ENCODE peak calls at places on chromosomes 12 and 14, in nine cellular contexts. One of them, this sample, is unnamed.

GRCh38 chr14:66038214-66038977 is 447.8 kb upstream of the CCDC196 start:
- DNase-seq in ovary: no peak
- DNase-seq in H1: no peak
- DNase-seq in stomach: no peak
- DNase-seq in A549: no peak
- DNase-seq in transverse colon: peak; percentile 11
- DNase-seq in tibial nerve: peak; percentile 44
- DNase-seq in SK-N-SH: no peak
- DNase-seq in HepG2: peak; percentile 3
- DNase-seq in this sample: no peak

GRCh38 chr12:33156042-33156441 is 259.5 kb upstream of the PKP2 start:
- DNase-seq in H1: no peak
- DNase-seq in tibial nerve: no peak
- DNase-seq in SK-N-SH: no peak
- DNase-seq in stomach: no peak
- DNase-seq in ovary: no peak
- DNase-seq in HepG2: no peak
- DNase-seq in A549: no peak
- DNase-seq in transverse colon: no peak
- DNase-seq in this sample: no peak

GRCh38 chr14:56244138-56244789 is 126.1 kb downstream of the PELI2 start:
- DNase-seq in H1: no peak
- DNase-seq in ovary: no peak
- DNase-seq in SK-N-SH: no peak
- DNase-seq in HepG2: no peak
- DNase-seq in transverse colon: no peak
- DNase-seq in tibial nerve: no peak
- DNase-seq in A549: no peak
- DNase-seq in stomach: no peak
- DNase-seq in this sample: no peak

GRCh38 chr14:66596241-66596985 is 88.5 kb downstream of the GPHN start:
- DNase-seq in H1: no peak
- DNase-seq in ovary: no peak
- DNase-seq in transverse colon: no peak
- DNase-seq in A549: no peak
- DNase-seq in stomach: no peak
- DNase-seq in SK-N-SH: no peak
- DNase-seq in HepG2: no peak
- DNase-seq in tibial nerve: no peak
- DNase-seq in this sample: no peak

GRCh38 chr12:49244161-49244560 is 20.7 kb upstream of the TUBA1C start:
- DNase-seq in transverse colon: no peak
- DNase-seq in stomach: no peak
- DNase-seq in H1: no peak
- DNase-seq in A549: no peak
- DNase-seq in tibial nerve: no peak
- DNase-seq in SK-N-SH: no peak
- DNase-seq in ovary: no peak
- DNase-seq in HepG2: no peak
- DNase-seq in this sample: no peak

GRCh38 chr14:51328089-51328941 is 88.3 kb downstream of the TMX1 start:
- DNase-seq in H1: no peak
- DNase-seq in stomach: no peak
- DNase-seq in A549: no peak
- DNase-seq in ovary: no peak
- DNase-seq in HepG2: no peak
- DNase-seq in SK-N-SH: no peak
- DNase-seq in tibial nerve: no peak
- DNase-seq in transverse colon: no peak
- DNase-seq in this sample: no peak

GRCh38 chr12:52521175-52521574 is 981 bp upstream of the KRT5 start:
- DNase-seq in transverse colon: no peak
- DNase-seq in SK-N-SH: no peak
- DNase-seq in tibial nerve: no peak
- DNase-seq in H1: peak; percentile 45
- DNase-seq in HepG2: no peak
- DNase-seq in stomach: peak; percentile 38
- DNase-seq in ovary: no peak
- DNase-seq in A549: no peak
- DNase-seq in this sample: peak; percentile 60

GRCh38 chr12:1806301-1807106 is 13.9 kb upstream of the LRTM2 start:
- DNase-seq in transverse colon: no peak
- DNase-seq in HepG2: no peak
- DNase-seq in ovary: no peak
- DNase-seq in SK-N-SH: no peak
- DNase-seq in stomach: peak; percentile 46
- DNase-seq in H1: no peak
- DNase-seq in A549: no peak
- DNase-seq in tibial nerve: no peak
- DNase-seq in this sample: no peak

GRCh38 chr14:100726812-100727564 is at the start of gene DLK1:
- DNase-seq in stomach: no peak
- DNase-seq in ovary: no peak
- DNase-seq in transverse colon: no peak
- DNase-seq in H1: no peak
- DNase-seq in HepG2: no peak
- DNase-seq in SK-N-SH: peak; percentile 91
- DNase-seq in tibial nerve: no peak
- DNase-seq in A549: no peak
- DNase-seq in this sample: no peak

GRCh38 chr12:3184485-3184884 is 107.3 kb downstream of the TSPAN9 start:
- DNase-seq in H1: no peak
- DNase-seq in SK-N-SH: no peak
- DNase-seq in stomach: no peak
- DNase-seq in ovary: no peak
- DNase-seq in A549: no peak
- DNase-seq in tibial nerve: no peak
- DNase-seq in transverse colon: no peak
- DNase-seq in HepG2: no peak
- DNase-seq in this sample: no peak

GRCh38 chr12:85955127-85955526 is 81.0 kb downstream of the NTS start:
- DNase-seq in HepG2: no peak
- DNase-seq in ovary: no peak
- DNase-seq in transverse colon: no peak
- DNase-seq in H1: no peak
- DNase-seq in tibial nerve: no peak
- DNase-seq in stomach: no peak
- DNase-seq in SK-N-SH: peak; percentile 4
- DNase-seq in A549: no peak
- DNase-seq in this sample: no peak

GRCh38 chr12:89163918-89164317 is 188.4 kb downstream of the DUSP6 start:
- DNase-seq in stomach: no peak
- DNase-seq in ovary: no peak
- DNase-seq in A549: no peak
- DNase-seq in H1: no peak
- DNase-seq in transverse colon: no peak
- DNase-seq in HepG2: no peak
- DNase-seq in tibial nerve: no peak
- DNase-seq in SK-N-SH: no peak
- DNase-seq in this sample: no peak

GRCh38 chr14:62189698-62190097 is 427.5 kb downstream of the SNAPC1 start:
- DNase-seq in A549: no peak
- DNase-seq in H1: no peak
- DNase-seq in stomach: no peak
- DNase-seq in SK-N-SH: no peak
- DNase-seq in transverse colon: no peak
- DNase-seq in tibial nerve: no peak
- DNase-seq in HepG2: no peak
- DNase-seq in ovary: no peak
- DNase-seq in this sample: no peak

GRCh38 chr12:48643011-48643410 is 39.0 kb downstream of the KANSL2 start:
- DNase-seq in ovary: no peak
- DNase-seq in HepG2: no peak
- DNase-seq in SK-N-SH: no peak
- DNase-seq in A549: no peak
- DNase-seq in H1: no peak
- DNase-seq in transverse colon: no peak
- DNase-seq in stomach: no peak
- DNase-seq in tibial nerve: no peak
- DNase-seq in this sample: no peak

GRCh38 chr12:30519535-30519934 is 176.1 kb downstream of the IPO8 start:
- DNase-seq in SK-N-SH: no peak
- DNase-seq in tibial nerve: no peak
- DNase-seq in ovary: peak; percentile 43
- DNase-seq in transverse colon: no peak
- DNase-seq in A549: no peak
- DNase-seq in stomach: peak; percentile 61
- DNase-seq in H1: no peak
- DNase-seq in HepG2: no peak
- DNase-seq in this sample: no peak

GRCh38 chr14:60647081-60647836 is 2.0 kb downstream of the SIX1 start:
- DNase-seq in SK-N-SH: no peak
- DNase-seq in H1: peak; percentile 74
- DNase-seq in tibial nerve: no peak
- DNase-seq in stomach: no peak
- DNase-seq in HepG2: peak; percentile 32
- DNase-seq in transverse colon: no peak
- DNase-seq in ovary: no peak
- DNase-seq in A549: no peak
- DNase-seq in this sample: no peak

DNA sequence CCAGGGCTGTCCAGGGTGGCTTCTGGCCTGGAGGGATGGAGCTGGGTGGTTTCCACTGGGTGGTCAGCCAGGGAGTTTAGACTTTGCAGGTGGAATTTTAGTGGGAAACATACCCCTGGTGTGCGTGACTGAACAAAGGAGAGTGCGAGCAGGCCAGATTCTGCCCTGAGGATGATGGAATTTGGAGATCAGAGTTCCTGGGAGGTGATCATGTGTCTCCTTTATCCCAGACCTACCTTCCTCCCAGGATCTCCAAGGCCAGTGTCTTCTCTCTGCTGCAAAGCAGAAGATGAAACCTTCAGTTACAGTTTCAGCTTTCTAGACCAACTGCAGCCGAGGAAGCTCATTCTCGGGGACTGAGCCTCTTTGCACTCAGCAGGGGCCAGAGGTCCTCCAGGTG is 33.2 kb downstream of the RPH3A start:
- DNase-seq in SK-N-SH: no peak
- DNase-seq in H1: no peak
- DNase-seq in HepG2: no peak
- DNase-seq in stomach: no peak
- DNase-seq in A549: no peak
- DNase-seq in tibial nerve: no peak
- DNase-seq in ovary: no peak
- DNase-seq in transverse colon: no peak
- DNase-seq in this sample: no peak
- TF ChIP-seq EP300 in SK-N-SH: no peak
- TF ChIP-seq EP300 in H1: no peak
- TF ChIP-seq EP300 in HepG2: no peak
- TF ChIP-seq EP300 in stomach: no peak
- TF ChIP-seq EP300 in A549: no peak
- TF ChIP-seq EP300 in tibial nerve: no peak
- TF ChIP-seq EP300 in ovary: no peak
- TF ChIP-seq EP300 in transverse colon: no peak
- TF ChIP-seq EP300 in this sample: no peak

DNA sequence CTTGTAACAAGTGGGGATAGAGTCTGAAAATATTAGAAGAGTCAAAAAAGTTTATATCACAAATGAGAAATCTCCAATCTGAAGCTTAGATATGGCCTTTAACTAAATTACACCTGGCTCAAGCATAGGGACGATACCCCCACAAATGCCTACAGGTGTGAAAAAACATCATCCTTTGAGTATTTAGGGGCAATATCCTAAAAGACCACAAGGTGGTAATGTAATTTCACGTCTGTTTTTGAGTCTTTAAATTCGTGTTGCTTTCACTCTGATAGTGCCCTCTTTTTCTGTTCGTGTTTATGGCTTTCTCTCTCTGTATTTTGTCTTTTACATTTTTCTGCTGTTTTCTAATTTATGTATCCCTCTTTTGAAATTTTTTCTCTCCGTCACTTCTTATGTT is 84.3 kb downstream of the ETNK1 start:
- DNase-seq in H1: no peak
- DNase-seq in SK-N-SH: peak; percentile 52
- DNase-seq in transverse colon: no peak
- DNase-seq in tibial nerve: no peak
- DNase-seq in ovary: no peak
- DNase-seq in HepG2: peak; percentile 33
- DNase-seq in A549: peak; percentile 44
- DNase-seq in stomach: no peak
- DNase-seq in this sample: no peak
- TF ChIP-seq EP300 in H1: no peak
- TF ChIP-seq EP300 in SK-N-SH: no peak
- TF ChIP-seq EP300 in transverse colon: no peak
- TF ChIP-seq EP300 in tibial nerve: no peak
- TF ChIP-seq EP300 in ovary: no peak
- TF ChIP-seq EP300 in HepG2: no peak
- TF ChIP-seq EP300 in A549: no peak
- TF ChIP-seq EP300 in stomach: no peak
- TF ChIP-seq EP300 in this sample: no peak

GRCh38 chr12:13256705-13257045 is 60.1 kb downstream of the EMP1 start:
- DNase-seq in A549: no peak
- DNase-seq in SK-N-SH: no peak
- DNase-seq in transverse colon: no peak
- DNase-seq in H1: no peak
- DNase-seq in stomach: no peak
- DNase-seq in tibial nerve: no peak
- DNase-seq in HepG2: no peak
- DNase-seq in ovary: no peak
- DNase-seq in this sample: no peak

GRCh38 chr12:13258717-13259119 is 62.2 kb downstream of the EMP1 start:
- DNase-seq in A549: no peak
- DNase-seq in ovary: no peak
- DNase-seq in SK-N-SH: no peak
- DNase-seq in tibial nerve: no peak
- DNase-seq in stomach: no peak
- DNase-seq in transverse colon: no peak
- DNase-seq in HepG2: no peak
- DNase-seq in H1: no peak
- DNase-seq in this sample: no peak

GRCh38 chr12:13255792-13256704 is 59.5 kb downstream of the EMP1 start:
- DNase-seq in tibial nerve: peak; percentile 92
- DNase-seq in HepG2: peak; percentile 83
- DNase-seq in A549: peak; percentile 95
- DNase-seq in H1: peak; percentile 99
- DNase-seq in ovary: peak; percentile 95
- DNase-seq in transverse colon: peak; percentile 94
- DNase-seq in SK-N-SH: peak; percentile 87
- DNase-seq in stomach: peak; percentile 93
- DNase-seq in this sample: peak; percentile 96

GRCh38 chr12:13257356-13257875 is 60.9 kb downstream of the EMP1 start:
- DNase-seq in H1: no peak
- DNase-seq in transverse colon: no peak
- DNase-seq in stomach: no peak
- DNase-seq in HepG2: no peak
- DNase-seq in SK-N-SH: no peak
- DNase-seq in A549: no peak
- DNase-seq in tibial nerve: no peak
- DNase-seq in ovary: no peak
- DNase-seq in this sample: no peak

GRCh38 chr12:13258212-13258611 is 61.7 kb downstream of the EMP1 start:
- DNase-seq in ovary: no peak
- DNase-seq in HepG2: no peak
- DNase-seq in tibial nerve: no peak
- DNase-seq in SK-N-SH: no peak
- DNase-seq in transverse colon: no peak
- DNase-seq in stomach: no peak
- DNase-seq in A549: no peak
- DNase-seq in H1: no peak
- DNase-seq in this sample: no peak
- TF ChIP-seq EP300 in ovary: no peak
- TF ChIP-seq EP300 in HepG2: no peak
- TF ChIP-seq EP300 in tibial nerve: no peak
- TF ChIP-seq EP300 in SK-N-SH: no peak
- TF ChIP-seq EP300 in transverse colon: no peak
- TF ChIP-seq EP300 in stomach: no peak
- TF ChIP-seq EP300 in A549: no peak
- TF ChIP-seq EP300 in H1: no peak
- TF ChIP-seq EP300 in this sample: no peak

GRCh38 chr12:64124511-64125197 is 97.4 kb downstream of the KICS2 start:
- DNase-seq in ovary: no peak
- DNase-seq in tibial nerve: no peak
- DNase-seq in HepG2: no peak
- DNase-seq in transverse colon: no peak
- DNase-seq in A549: no peak
- DNase-seq in SK-N-SH: no peak
- DNase-seq in stomach: no peak
- DNase-seq in H1: no peak
- DNase-seq in this sample: no peak
- TF ChIP-seq EP300 in ovary: no peak
- TF ChIP-seq EP300 in tibial nerve: no peak
- TF ChIP-seq EP300 in HepG2: no peak
- TF ChIP-seq EP300 in transverse colon: no peak
- TF ChIP-seq EP300 in A549: no peak
- TF ChIP-seq EP300 in SK-N-SH: no peak
- TF ChIP-seq EP300 in stomach: no peak
- TF ChIP-seq EP300 in H1: no peak
- TF ChIP-seq EP300 in this sample: no peak